ENCODE peak calls at places on chromosomes 16 and 17, in four cellular contexts. One of them, this sample, is unnamed.

GRCh38 chr16:85753559-85753958 is 2.7 kb upstream of the C16orf74 start:
- DNase-seq in Peyer's patch: no peak
- DNase-seq in D721Med: no peak
- DNase-seq in transverse colon: peak
- DNase-seq in this sample: no peak

GRCh38 chr17:34675605-34676004 is 96.2 kb downstream of the TMEM132E start:
- DNase-seq in Peyer's patch: no peak
- DNase-seq in D721Med: no peak
- DNase-seq in transverse colon: no peak
- DNase-seq in this sample: no peak

GRCh38 chr16:49928176-49928892 is 72.4 kb upstream of the ZNF423 start:
- DNase-seq in Peyer's patch: no peak
- DNase-seq in D721Med: no peak
- DNase-seq in transverse colon: no peak
- DNase-seq in this sample: no peak

GRCh38 chr16:75195811-75196790 is 10.9 kb downstream of the CTRB2 start:
- DNase-seq in Peyer's patch: no peak
- DNase-seq in D721Med: no peak
- DNase-seq in transverse colon: no peak
- DNase-seq in this sample: no peak

GRCh38 chr17:21352221-21352980 is 23.8 kb upstream of the KCNJ12 start:
- DNase-seq in Peyer's patch: no peak
- DNase-seq in D721Med: no peak
- DNase-seq in transverse colon: peak
- DNase-seq in this sample: no peak

GRCh38 chr16:46743232-46743719 is 4.9 kb downstream of the MYLK3 start:
- DNase-seq in Peyer's patch: peak
- DNase-seq in D721Med: no peak
- DNase-seq in transverse colon: no peak
- DNase-seq in this sample: no peak

GRCh38 chr16:31114468-31114867 is 3.0 kb upstream of the KAT8 start:
- DNase-seq in Peyer's patch: no peak
- DNase-seq in D721Med: no peak
- DNase-seq in transverse colon: no peak
- DNase-seq in this sample: no peak

GRCh38 chr17:38613981-38614779 is 8.4 kb upstream of the SRCIN1 start:
- DNase-seq in Peyer's patch: no peak
- DNase-seq in D721Med: no peak
- DNase-seq in transverse colon: no peak
- DNase-seq in this sample: no peak

GRCh38 chr16:4053663-4054479 is 62.4 kb downstream of the ADCY9 start:
- DNase-seq in Peyer's patch: no peak
- DNase-seq in D721Med: no peak
- DNase-seq in transverse colon: peak
- DNase-seq in this sample: no peak

GRCh38 chr16:30407794-30408534 is 558 bp downstream of the ZNF771 start:
- DNase-seq in Peyer's patch: no peak
- DNase-seq in D721Med: no peak
- DNase-seq in transverse colon: no peak
- DNase-seq in this sample: no peak

GRCh38 chr17:78645421-78646295 is 68.5 kb upstream of the DNAH17 start:
- DNase-seq in Peyer's patch: peak
- DNase-seq in D721Med: no peak
- DNase-seq in transverse colon: peak
- DNase-seq in this sample: no peak

DNA sequence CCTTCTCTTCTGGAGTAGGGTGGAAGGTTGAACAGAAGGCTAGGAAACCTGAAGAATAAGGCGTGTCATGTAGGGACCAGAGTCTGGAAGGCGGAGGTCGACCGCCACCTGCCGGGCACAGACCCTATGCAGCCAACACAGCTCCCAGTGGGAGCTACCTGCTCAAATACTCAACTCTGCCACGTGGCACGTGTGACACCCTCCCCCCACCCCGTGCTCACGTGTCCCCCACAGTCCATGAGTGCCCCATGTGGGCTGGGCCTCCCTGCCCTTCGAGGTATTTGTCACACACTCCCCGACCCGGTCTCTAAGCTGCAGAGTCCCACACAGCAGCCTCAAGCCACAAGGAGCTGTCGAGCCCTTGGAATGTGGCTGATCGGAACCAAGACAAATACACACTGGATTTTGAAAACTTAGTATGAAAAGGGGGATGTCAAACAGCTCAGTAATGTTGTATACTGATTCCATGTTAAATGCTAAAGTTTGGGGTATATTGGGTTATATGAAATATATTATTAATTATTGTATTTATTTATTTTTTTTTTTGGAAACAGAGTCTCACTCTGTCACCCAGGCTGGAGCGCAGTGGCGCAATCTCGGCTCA is 11.7 kb downstream of the HID1 start:
- DNase-seq in Peyer's patch: peak
- DNase-seq in D721Med: no peak
- DNase-seq in transverse colon: peak
- DNase-seq in this sample: peak
- TF ChIP-seq CTCF in Peyer's patch: peak
- TF ChIP-seq CTCF in D721Med: peak
- TF ChIP-seq CTCF in transverse colon: peak
- TF ChIP-seq CTCF in this sample: peak

DNA sequence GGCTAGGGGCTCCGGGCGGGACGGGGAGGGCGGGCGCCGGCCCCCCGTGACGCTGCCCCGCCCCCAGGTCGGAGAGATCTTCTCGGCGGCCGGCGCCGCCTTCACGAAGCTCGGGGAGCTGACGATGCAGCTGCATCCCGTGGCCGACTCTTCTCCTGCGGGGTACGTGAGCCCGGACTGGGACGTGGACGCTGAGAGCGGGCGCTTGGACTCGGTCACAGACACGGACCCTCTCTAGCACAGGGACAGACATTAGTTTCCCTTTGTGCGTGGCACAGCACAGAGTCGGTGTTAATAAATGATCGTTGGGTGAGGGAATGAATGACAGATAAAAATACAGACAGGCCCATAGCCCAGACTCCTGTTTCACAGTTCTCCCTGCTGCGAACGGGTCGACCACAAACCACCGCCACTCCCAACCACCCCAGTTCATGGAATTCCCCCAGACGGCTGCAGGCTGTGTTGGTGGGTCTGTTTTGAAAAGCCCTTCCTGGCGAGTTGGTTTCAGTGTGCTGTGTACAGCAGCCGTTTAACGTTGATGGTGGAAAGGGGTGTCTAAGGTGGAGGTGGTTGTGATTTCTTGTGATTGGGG is 2.7 kb downstream of the RNASEK start:
- DNase-seq in Peyer's patch: peak
- DNase-seq in D721Med: no peak
- DNase-seq in transverse colon: peak
- DNase-seq in this sample: no peak
- TF ChIP-seq CTCF in Peyer's patch: no peak
- TF ChIP-seq CTCF in D721Med: no peak
- TF ChIP-seq CTCF in transverse colon: no peak
- TF ChIP-seq CTCF in this sample: peak

GRCh38 chr17:47895856-47896671 is at the start of gene SP2:
- DNase-seq in Peyer's patch: peak
- DNase-seq in D721Med: peak
- DNase-seq in transverse colon: peak
- DNase-seq in this sample: peak
- TF ChIP-seq CTCF in Peyer's patch: peak
- TF ChIP-seq CTCF in D721Med: no peak
- TF ChIP-seq CTCF in transverse colon: peak
- TF ChIP-seq CTCF in this sample: peak

DNA sequence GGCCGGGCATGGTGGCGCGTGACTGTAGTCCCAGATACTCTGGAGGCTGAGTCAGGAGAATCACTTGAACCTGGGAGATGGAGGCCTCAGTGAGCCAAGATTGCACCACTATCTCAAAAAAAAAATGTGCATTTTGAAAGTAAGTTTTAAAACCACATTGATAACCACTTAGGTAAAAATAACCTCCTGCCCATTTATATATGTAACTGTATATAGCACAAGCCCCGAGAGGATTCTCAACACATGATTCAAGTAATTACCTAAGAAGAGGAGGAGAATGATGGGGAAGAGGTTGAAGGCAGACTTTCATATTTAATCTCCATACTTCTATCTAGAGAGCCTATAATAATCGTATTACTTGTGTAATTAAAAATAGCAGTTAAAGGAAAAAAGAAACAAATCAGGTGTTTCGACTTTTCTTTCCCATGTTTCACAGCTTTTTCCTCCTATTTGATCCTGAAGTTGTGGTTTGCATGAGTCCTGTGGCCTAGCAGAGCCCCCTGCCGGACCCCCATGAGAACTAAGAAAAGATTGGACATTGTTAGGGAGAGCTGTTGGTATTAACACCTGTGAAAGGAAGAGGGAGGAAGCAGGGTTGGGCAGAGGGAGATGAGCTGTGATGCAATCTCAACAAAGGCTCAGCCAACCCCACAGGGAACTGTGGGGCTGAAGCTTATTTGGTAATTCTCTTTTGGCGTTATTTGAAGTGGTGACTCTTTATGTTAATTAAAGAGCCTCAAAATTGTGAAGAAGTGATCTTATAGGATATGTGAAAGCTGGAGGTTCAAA is 22.1 kb downstream of the PMFBP1 start:
- DNase-seq in Peyer's patch: no peak
- DNase-seq in D721Med: no peak
- DNase-seq in transverse colon: no peak
- DNase-seq in this sample: no peak
- TF ChIP-seq CTCF in Peyer's patch: no peak
- TF ChIP-seq CTCF in D721Med: no peak
- TF ChIP-seq CTCF in transverse colon: no peak
- TF ChIP-seq CTCF in this sample: no peak

GRCh38 chr17:43010667-43011308 is 4.2 kb downstream of the IFI35 start:
- DNase-seq in Peyer's patch: no peak
- DNase-seq in D721Med: no peak
- DNase-seq in transverse colon: peak
- DNase-seq in this sample: no peak

GRCh38 chr17:43003542-43004172 is 2.9 kb upstream of the IFI35 start:
- DNase-seq in Peyer's patch: no peak
- DNase-seq in D721Med: no peak
- DNase-seq in transverse colon: no peak
- DNase-seq in this sample: no peak

GRCh38 chr17:43011728-43012472 is 5.3 kb downstream of the IFI35 start:
- DNase-seq in Peyer's patch: no peak
- DNase-seq in D721Med: no peak
- DNase-seq in transverse colon: no peak
- DNase-seq in this sample: no peak

DNA sequence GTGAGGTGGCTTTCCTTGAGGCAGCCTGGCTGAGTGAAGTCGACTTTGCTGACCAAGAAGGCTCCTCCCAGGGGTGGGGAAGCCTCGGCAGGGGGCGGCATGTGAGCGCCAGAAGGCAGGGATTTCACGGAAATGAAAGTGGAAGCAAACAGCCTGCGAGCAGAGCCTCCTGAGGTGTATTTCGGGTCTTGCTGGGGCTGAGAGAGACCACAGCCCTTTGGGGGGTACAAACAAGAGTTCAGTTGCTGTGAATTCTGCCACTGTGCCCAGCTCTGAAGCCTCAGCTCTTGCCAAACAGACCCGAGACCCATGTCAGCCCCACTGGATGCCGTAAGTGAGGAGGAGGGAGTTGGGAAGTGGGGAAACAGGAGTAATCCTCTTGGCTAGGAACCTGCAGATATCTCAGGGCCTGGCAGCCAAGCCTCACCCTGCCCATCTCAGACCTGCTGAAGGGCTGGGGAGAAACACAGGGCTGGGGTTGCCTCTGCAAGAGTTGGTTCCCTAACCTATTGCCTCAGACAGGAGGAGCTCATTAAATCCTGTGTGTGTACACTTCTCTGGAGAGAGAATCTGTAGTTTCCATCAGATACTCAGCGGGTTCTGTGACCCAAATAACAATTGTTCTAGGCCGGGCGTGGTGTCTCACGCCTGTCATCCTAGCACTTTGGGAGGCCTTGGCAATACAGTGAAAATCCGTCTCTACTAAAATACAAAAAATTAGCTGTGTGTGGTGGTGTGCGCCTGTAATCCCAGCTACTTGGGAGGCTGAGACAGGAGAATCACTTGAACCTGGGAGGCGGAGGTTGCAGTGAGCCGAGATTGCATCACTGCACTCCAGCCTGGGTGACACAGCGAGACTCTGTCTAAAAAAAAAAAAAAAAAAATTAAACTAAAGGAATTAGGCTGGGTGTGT is at the start of gene IFI35:
- DNase-seq in Peyer's patch: peak
- DNase-seq in D721Med: no peak
- DNase-seq in transverse colon: peak
- DNase-seq in this sample: peak
- TF ChIP-seq CTCF in Peyer's patch: peak
- TF ChIP-seq CTCF in D721Med: peak
- TF ChIP-seq CTCF in transverse colon: peak
- TF ChIP-seq CTCF in this sample: no peak

GRCh38 chr17:33522623-33523022 is 229.5 kb upstream of the ASIC2 start:
- DNase-seq in Peyer's patch: no peak
- DNase-seq in D721Med: no peak
- DNase-seq in transverse colon: no peak
- DNase-seq in this sample: peak
- TF ChIP-seq CTCF in Peyer's patch: no peak
- TF ChIP-seq CTCF in D721Med: peak
- TF ChIP-seq CTCF in transverse colon: no peak
- TF ChIP-seq CTCF in this sample: no peak

This sample was measured in glutamatergic neuron.